ENCODE peak calls at places on chromosome X, in five cellular contexts. A is A549, M is HepG2, E is K562, Y is H1. G is an unnamed sample.

GRCh38 chrX:104113237-104113965 is 1.1 kb downstream of the ZCCHC18 start:
- DNase-seq in E (peak), Y (no peak), M (peak), A (peak), G (peak)

GRCh38 chrX:76183289-76184057 is 10.6 kb downstream of the PBDC1 start:
- DNase-seq in M (peak), E (no peak), A (no peak), Y (no peak), G (peak)

GRCh38 chrX:100928660-100929613 is at the start of gene XKRX:
- DNase-seq in Y (no peak), E (peak), A (peak), M (no peak), G (no peak)

GRCh38 chrX:131747173-131747572 is 203.3 kb downstream of the OR13H1 start:
- DNase-seq in A (peak), E (no peak), Y (no peak), M (no peak), G (peak)

GRCh38 chrX:111098874-111099273 is 2.9 kb downstream of the PAK3 start:
- DNase-seq in Y (no peak), E (peak), M (peak), A (peak), G (peak)

GRCh38 chrX:9905288-9905687 is 61.9 kb upstream of the CLDN34 start:
- DNase-seq in M (no peak), A (no peak), E (no peak), Y (no peak), G (peak)

GRCh38 chrX:134572816-134573682 is 85.2 kb downstream of the PLAC1 start:
- DNase-seq in A (peak), M (no peak), Y (no peak), E (peak), G (peak)

GRCh38 chrX:9586992-9587392 is 122.1 kb downstream of the TBL1X start:
- DNase-seq in Y (no peak), A (no peak), M (no peak), E (no peak), G (no peak)

GRCh38 chrX:38220936-38221386 is 290 bp upstream of the SRPX start:
- DNase-seq in M (no peak), E (no peak), Y (no peak), A (no peak), G (peak)

GRCh38 chrX:132837126-132837525 is 121.3 kb downstream of the HS6ST2 start:
- DNase-seq in E (no peak), M (no peak), Y (no peak), A (no peak), G (no peak)

GRCh38 chrX:21528076-21528475 is 130.1 kb downstream of the KLHL34 start:
- DNase-seq in E (no peak), A (no peak), Y (no peak), M (no peak), G (peak)

GRCh38 chrX:107738272-107738671 is 37.3 kb downstream of the TSC22D3 start:
- DNase-seq in A (no peak), M (no peak), Y (no peak), E (no peak), G (no peak)

GRCh38 chrX:40189018-40189417 is 91.3 kb upstream of the BCOR start:
- DNase-seq in E (no peak), Y (no peak), A (no peak), M (no peak), G (no peak)

GRCh38 chrX:19761554-19762295 is 125.7 kb downstream of the SH3KBP1 start:
- DNase-seq in A (no peak), M (no peak), Y (no peak), E (no peak), G (no peak)

GRCh38 chrX:19955306-19955705 is 35.6 kb downstream of the BCLAF3 start:
- DNase-seq in Y (no peak), M (no peak), E (no peak), A (no peak), G (no peak)

GRCh38 chrX:45485682-45486081 is 285.0 kb upstream of the DIPK2B start:
- DNase-seq in E (no peak), M (no peak), Y (no peak), A (no peak), G (no peak)

GRCh38 chrX:130810561-130810960 is 92.4 kb downstream of the ENOX2 start:
- DNase-seq in M (no peak), E (no peak), A (no peak), Y (no peak), G (no peak)

GRCh38 chrX:46354481-46354880 is 190.7 kb downstream of the ZNF674 start:
- DNase-seq in M (no peak), Y (no peak), A (no peak), E (no peak), G (no peak)

GRCh38 chrX:27186671-27187070 is 276.5 kb downstream of the PPP4R3C start:
- DNase-seq in E (peak), Y (no peak), A (no peak), M (peak), G (peak)

GRCh38 chrX:15930585-15930984 is 76.0 kb upstream of the AP1S2 start:
- DNase-seq in M (no peak), Y (no peak), A (peak), E (peak), G (peak)

GRCh38 chrX:115268421-115268820 is 21.1 kb upstream of the LUZP4 start:
- DNase-seq in A (peak), Y (no peak), M (no peak), E (no peak), G (peak)

GRCh38 chrX:13033193-13033592 is 11.2 kb downstream of the FAM9C start:
- DNase-seq in A (no peak), Y (no peak), M (no peak), E (no peak), G (peak)

DNA sequence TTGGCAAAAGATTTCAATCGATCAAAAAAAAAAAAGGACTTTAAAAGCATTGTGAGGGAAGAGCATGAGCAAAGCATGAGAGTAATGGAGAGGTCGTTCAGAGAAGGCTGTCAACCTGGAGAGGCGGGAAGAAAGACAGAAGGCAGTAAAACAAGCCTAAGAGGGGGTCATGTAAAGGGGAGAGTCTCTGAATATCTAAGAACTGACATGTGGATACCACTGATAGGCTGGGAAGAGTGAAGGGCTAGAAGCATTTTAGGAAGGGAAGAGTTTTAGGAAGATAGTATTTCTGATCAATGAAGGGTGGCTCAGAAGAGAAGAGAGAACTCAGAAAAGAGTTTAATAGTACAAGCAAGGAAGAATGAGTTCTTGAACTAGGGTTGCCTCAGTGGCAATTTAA is 7.5 kb downstream of the FAM9C start:
- DNase-seq in M (no peak), E (peak), A (no peak), Y (no peak), G (no peak)
- H3K27ac ChIP-seq in M (no peak), E (peak), A (no peak), Y (no peak), G (no peak)

GRCh38 chrX:30613736-30614135 is 36.2 kb upstream of the TASL start:
- DNase-seq in Y (no peak), A (no peak), M (no peak), E (no peak), G (no peak)

GRCh38 chrX:30612250-30612655 is 34.7 kb upstream of the TASL start:
- DNase-seq in Y (no peak), M (peak), E (no peak), A (no peak), G (no peak)

GRCh38 chrX:30618160-30618765 is 35.0 kb upstream of the GK start:
- DNase-seq in A (no peak), M (no peak), E (peak), Y (peak), G (no peak)

GRCh38 chrX:30620125-30620524 is 33.1 kb upstream of the GK start:
- DNase-seq in A (no peak), M (no peak), Y (no peak), E (no peak), G (peak)

GRCh38 chrX:30615229-30615628 is 37.7 kb upstream of the TASL start:
- DNase-seq in A (no peak), M (no peak), Y (no peak), E (no peak), G (peak)
- TF ChIP-seq MAFK in A (no peak), M (no peak), Y (no peak), E (no peak), G (no peak)

DNA sequence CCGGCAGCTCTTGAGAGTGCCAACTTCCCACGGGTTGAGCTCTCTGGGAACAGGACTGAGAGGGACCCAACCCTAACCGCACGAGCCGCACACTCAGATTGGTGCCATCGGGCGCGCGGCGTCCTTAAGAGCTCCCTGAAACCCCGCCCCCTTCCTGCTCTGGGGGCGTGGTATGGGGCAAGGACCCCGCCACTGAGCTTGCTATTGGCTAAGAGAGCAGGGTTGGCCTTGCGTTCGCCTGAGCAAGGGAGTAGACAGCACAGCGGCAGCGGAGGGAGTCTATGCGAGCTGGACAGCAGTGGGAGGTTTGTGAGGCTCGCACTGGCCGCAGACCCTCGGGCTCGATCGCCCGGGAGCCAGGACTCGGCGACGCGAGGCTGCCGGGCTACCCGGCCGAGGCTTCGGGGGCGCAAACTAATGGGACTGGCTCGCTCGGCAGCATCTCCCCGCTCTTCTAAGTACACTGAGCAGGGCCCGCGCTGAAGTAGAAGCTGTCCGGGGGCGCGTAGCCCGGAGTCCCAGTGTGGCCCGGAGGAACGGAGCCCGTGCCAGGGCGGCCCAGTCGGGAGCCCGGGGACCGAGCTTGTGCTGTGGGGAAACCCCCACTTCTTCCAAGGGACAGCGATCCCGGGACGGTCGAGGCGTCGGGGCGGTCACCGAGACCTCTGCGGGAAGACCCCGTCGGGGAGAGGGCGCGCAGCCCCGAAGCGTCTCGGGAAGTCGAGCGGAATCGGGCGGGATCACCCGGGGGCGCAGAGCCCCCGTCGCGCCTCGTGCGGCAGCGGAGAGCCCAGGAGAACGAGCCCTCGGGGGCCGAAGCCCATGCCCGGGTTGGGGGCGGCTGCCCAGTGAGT is at the start of gene EFNB1:
- DNase-seq in A (peak), Y (peak), M (peak), E (peak), G (peak)
- H3K27ac ChIP-seq in A (peak), Y (no peak), M (no peak), E (no peak), G (peak)

GRCh38 chrX:125003746-125004446 is 315.8 kb upstream of the TEX13C start:
- DNase-seq in A (no peak), Y (no peak), M (no peak), E (no peak), G (no peak)

GRCh38 chrX:125004799-125005198 is 314.9 kb upstream of the TEX13C start:
- DNase-seq in E (peak), M (no peak), Y (no peak), A (no peak), G (no peak)

GRCh38 chrX:125006704-125007103 is 313.0 kb upstream of the TEX13C start:
- DNase-seq in M (no peak), A (no peak), E (no peak), Y (no peak), G (no peak)

DNA sequence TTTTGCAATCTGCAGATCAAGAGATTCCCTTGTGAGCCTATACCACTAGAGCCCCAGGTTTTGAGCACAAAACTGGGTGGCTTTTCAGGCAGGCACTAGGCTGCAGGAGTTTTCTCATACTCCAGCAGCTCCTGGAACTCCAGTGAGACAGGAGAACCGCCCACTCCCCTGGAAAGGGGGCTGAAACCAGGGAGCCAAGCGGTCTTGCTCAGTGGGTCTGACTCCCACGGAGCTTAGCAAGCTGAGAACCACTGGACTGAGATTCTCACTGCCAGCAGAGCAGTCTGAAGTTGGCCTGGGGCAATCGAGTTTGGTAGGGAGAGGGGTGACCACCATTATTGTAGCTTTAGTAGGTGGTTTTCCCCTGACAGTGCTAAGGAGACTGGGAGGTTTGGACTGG is 313.8 kb upstream of the TEX13C start:
- DNase-seq in E (no peak), M (no peak), A (no peak), Y (no peak), G (no peak)
- TF ChIP-seq MAFK in E (no peak), M (no peak), A (no peak), Y (no peak), G (no peak)

GRCh38 chrX:88438209-88438608 is 308.8 kb upstream of the CPXCR1 start:
- DNase-seq in A (no peak), M (no peak), Y (no peak), E (no peak), G (no peak)
- H3K27ac ChIP-seq in A (no peak), M (peak), Y (no peak), E (no peak), G (no peak)

GRCh38 chrX:129565046-129565649 is 25.1 kb downstream of the OCRL start:
- DNase-seq in Y (no peak), M (no peak), E (no peak), A (no peak), G (peak)
- TF ChIP-seq MAFK in Y (no peak), M (no peak), E (no peak), A (no peak), G (no peak)

GRCh38 chrX:150372280-150372679 is 9.2 kb downstream of the MAMLD1 start:
- DNase-seq in Y (no peak), E (no peak), M (no peak), A (no peak), G (no peak)
- H3K27ac ChIP-seq in Y (no peak), E (no peak), M (no peak), A (no peak), G (no peak)

GRCh38 chrX:121323337-121323736 is 275.9 kb downstream of the GLUD2 start:
- DNase-seq in Y (no peak), E (peak), M (no peak), A (no peak), G (no peak)

DNA sequence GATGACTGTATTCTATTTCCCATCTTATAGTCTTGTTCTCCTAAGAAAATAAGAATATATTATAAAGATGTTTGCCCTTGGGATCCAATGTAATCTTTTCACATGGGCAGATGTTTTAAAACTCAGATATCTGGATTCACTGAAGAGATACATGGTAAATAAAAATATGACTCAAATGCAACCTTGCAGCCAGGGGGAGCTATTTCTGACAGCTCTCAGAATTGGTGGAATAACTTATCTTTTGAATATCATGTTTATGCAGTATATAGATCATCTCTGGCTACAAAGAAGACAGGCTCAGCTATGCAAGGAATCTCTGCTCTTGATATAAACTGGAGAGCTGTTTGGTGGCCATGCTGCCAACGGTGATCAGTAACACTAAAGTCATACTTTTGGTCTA is 274.7 kb downstream of the GLUD2 start:
- DNase-seq in Y (no peak), M (no peak), A (no peak), E (peak), G (no peak)
- TF ChIP-seq MAFK in Y (no peak), M (no peak), A (no peak), E (no peak), G (no peak)

GRCh38 chrX:153727108-153727931 is 2.7 kb downstream of the ABCD1 start:
- DNase-seq in E (no peak), M (peak), A (no peak), Y (no peak), G (no peak)
- H3K27ac ChIP-seq in E (peak), M (peak), A (peak), Y (no peak), G (peak)

DNA sequence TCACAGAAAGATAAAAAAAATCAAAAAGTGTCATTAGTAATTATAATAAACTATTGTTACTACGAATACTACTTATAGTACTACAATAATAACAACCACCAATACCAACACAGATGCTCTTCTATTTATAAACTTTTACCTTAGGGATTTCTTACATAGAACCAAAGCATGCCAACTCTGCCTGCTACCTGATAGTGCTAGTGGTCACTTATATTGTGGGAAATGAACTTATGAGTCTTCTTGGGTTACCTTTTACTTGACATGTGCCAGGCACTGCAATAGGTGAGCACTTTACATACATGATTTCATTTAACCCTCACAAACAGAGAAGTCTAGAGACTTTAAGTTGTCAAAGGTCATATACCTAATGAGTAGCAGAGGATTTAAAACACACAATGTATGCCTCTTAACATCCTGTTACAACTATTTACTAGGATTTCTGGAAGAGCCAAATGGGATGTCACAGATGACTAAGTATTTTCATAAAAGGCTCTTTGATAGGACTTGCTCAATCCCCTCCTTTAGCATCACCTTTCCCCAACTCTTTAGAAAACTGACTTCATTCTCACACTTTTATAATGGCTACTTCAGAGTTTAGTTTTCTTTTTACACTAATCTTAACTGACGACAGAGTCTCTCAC is 265.2 kb downstream of the CHIC1 start:
- DNase-seq in M (no peak), Y (no peak), A (no peak), E (no peak), G (no peak)
- TF ChIP-seq MAFK in M (no peak), Y (no peak), A (no peak), E (no peak), G (no peak)